ENCODE peak calls at places on chromosomes 7 and 10, in seven cellular contexts. K, R, J, T, G, C and O are unnamed samples.

GRCh38 chr7:127514499-127514898 is 70.9 kb downstream of the GCC1 start:
- DNase-seq in G (no peak), J (no peak), T (peak; percentile 42), K (no peak), R (no peak), C (peak; percentile 37), O (peak; percentile 39)

GRCh38 chr10:5659702-5660528 is 6.5 kb downstream of the ASB13 start:
- DNase-seq in K (no peak), G (peak; percentile 63), R (no peak), T (peak; percentile 63), J (no peak), C (peak; percentile 72), O (peak; percentile 79)

GRCh38 chr10:92826061-92826460 is 22.3 kb upstream of the EXOC6 start:
- DNase-seq in J (no peak), T (no peak), K (no peak), G (no peak), C (no peak), R (no peak), O (no peak)

GRCh38 chr7:75621124-75621523 is 117.6 kb downstream of the HIP1 start:
- DNase-seq in C (no peak), J (no peak), R (no peak), G (no peak), K (no peak), T (no peak), O (no peak)

GRCh38 chr7:103778929-103779328 is 210.5 kb downstream of the RELN start:
- DNase-seq in R (no peak), K (no peak), G (no peak), T (peak; percentile 12), J (no peak), C (no peak), O (no peak)

GRCh38 chr10:49115015-49115795 is at the start of gene VSTM4:
- DNase-seq in R (peak; percentile 40), T (peak; percentile 63), G (no peak), C (peak; percentile 45), J (peak; percentile 32), K (no peak), O (peak; percentile 59)

GRCh38 chr10:102599565-102600327 is 44.5 kb upstream of the TRIM8 start:
- DNase-seq in J (no peak), G (no peak), T (no peak), K (no peak), C (peak; percentile 65), R (no peak), O (no peak)

GRCh38 chr10:29731760-29732159 is 97.0 kb upstream of the SVIL start:
- DNase-seq in G (no peak), K (no peak), C (no peak), R (no peak), J (no peak), T (no peak), O (no peak)

GRCh38 chr7:97971120-97971989 is 18.6 kb downstream of the OCM2 start:
- DNase-seq in K (no peak), G (no peak), C (peak; percentile 40), R (no peak), T (peak; percentile 14), J (no peak), O (peak; percentile 13)

GRCh38 chr10:17981766-17982380 is 30.2 kb downstream of the SLC39A12 start:
- DNase-seq in K (no peak), T (peak; percentile 86), C (peak; percentile 84), G (no peak), J (no peak), R (no peak), O (peak; percentile 93)

GRCh38 chr7:33100770-33101169 is 8.4 kb downstream of the RP9 start:
- DNase-seq in R (no peak), T (no peak), J (no peak), K (no peak), G (no peak), C (no peak), O (no peak)

GRCh38 chr10:105509551-105509950 is 868.5 kb downstream of the SORCS3 start:
- DNase-seq in R (no peak), C (no peak), K (no peak), G (no peak), J (no peak), T (no peak), O (no peak)

GRCh38 chr10:31927597-31928530 is 767 bp downstream of the ARHGAP12 start:
- DNase-seq in T (peak; percentile 90), C (peak; percentile 78), K (no peak), J (peak; percentile 75), R (peak; percentile 47), G (peak; percentile 32), O (peak; percentile 44)

GRCh38 chr7:41437257-41438196 is 265.4 kb downstream of the INHBA start:
- DNase-seq in T (no peak), C (no peak), R (no peak), J (no peak), G (no peak), K (no peak), O (no peak)

GRCh38 chr10:127441350-127442219 is 107.5 kb upstream of the NPS start:
- DNase-seq in J (peak; percentile 83), C (no peak), T (peak; percentile 55), K (peak; percentile 5), G (no peak), R (no peak), O (no peak)

GRCh38 chr10:100895346-100895745 is 17.4 kb upstream of the SLF2 start:
- DNase-seq in J (no peak), G (no peak), T (no peak), C (no peak), K (no peak), R (no peak), O (no peak)

GRCh38 chr7:45404622-45405021 is 169.5 kb upstream of the ADCY1 start:
- DNase-seq in T (no peak), R (no peak), J (no peak), K (no peak), G (no peak), C (no peak), O (no peak)

GRCh38 chr7:141466151-141466904 is 84.9 kb upstream of the AGK start:
- DNase-seq in G (no peak), K (no peak), R (no peak), T (no peak), C (no peak), J (no peak), O (no peak)

GRCh38 chr10:23065549-23065948 is 29.8 kb upstream of the MSRB2 start:
- DNase-seq in J (no peak), G (peak; percentile 21), R (no peak), K (no peak), C (no peak), T (no peak), O (peak; percentile 59)

GRCh38 chr10:130763071-130763470 is 548.5 kb downstream of the TCERG1L start:
- DNase-seq in C (no peak), R (no peak), T (no peak), K (no peak), G (no peak), J (no peak), O (no peak)

GRCh38 chr7:151245360-151246160 is 2.9 kb downstream of the SMARCD3 start:
- DNase-seq in T (peak; percentile 49), G (no peak), R (peak; percentile 36), K (no peak), J (peak; percentile 64), C (peak; percentile 43), O (no peak)

GRCh38 chr10:72692057-72692891 is at the start of gene MCU:
- DNase-seq in G (peak; percentile 93), R (peak; percentile 89), C (peak; percentile 62), K (peak; percentile 79), T (peak; percentile 68), J (peak; percentile 41), O (peak; percentile 37)

GRCh38 chr10:46543379-46544014 is 13.0 kb downstream of the GPRIN2 start:
- DNase-seq in K (no peak), C (no peak), J (no peak), T (no peak), G (no peak), R (no peak), O (no peak)
- H3K18ac ChIP-seq in K (no peak overlapping the region), C (no peak overlapping the region), J (no peak overlapping the region), T (no peak overlapping the region), G (no peak overlapping the region), R (peak overlapping the region; percentile 13), O (no peak overlapping the region)

DNA sequence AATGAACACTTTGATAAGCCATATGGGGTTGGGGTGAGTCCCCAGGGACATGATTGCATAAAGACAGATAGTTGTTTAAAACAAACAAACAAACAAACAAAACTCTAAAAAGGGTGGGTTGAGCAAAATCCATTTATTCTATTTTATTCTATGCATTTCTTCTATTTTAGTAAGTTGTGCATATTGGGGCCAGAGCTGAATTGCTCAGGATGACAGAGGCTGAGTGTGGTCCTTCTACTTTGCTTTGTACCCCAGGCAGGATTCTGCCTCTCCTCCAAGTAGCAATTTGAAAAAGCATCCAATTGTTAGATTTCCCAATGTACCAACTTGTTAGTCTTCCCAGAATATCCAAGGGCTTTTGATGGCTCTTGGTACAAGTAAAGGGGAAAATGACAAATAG is 29.2 kb upstream of the XPNPEP1 start:
- DNase-seq in G (no peak), R (no peak), T (no peak), J (no peak), C (no peak), K (no peak), O (no peak)
- H3K18ac ChIP-seq in G (no peak overlapping the region), R (no peak overlapping the region), T (no peak overlapping the region), J (no peak overlapping the region), C (no peak overlapping the region), K (no peak overlapping the region), O (no peak overlapping the region)

DNA sequence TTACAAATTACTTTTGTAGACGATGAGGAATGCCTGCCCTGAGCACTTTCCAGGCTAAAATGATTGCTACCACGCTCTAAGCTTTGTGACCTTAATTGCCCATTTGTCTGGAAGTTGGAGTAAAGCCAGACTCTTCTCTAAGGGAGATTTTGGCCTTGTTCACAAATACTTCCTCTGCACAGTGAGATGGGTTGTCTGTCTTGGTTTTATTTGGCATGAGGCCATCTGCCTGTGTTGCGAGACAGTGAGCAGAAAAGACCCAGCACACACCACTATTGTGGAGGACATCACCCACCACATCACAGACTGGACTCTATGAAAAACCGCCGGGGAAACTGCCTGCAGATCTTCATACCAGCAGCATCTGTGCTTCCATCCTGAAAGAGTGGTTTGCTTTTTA is 138.4 kb downstream of the BICC1 start:
- DNase-seq in G (no peak), T (no peak), K (no peak), J (no peak), C (peak; percentile 39), R (no peak), O (peak; percentile 34)
- H3K18ac ChIP-seq in G (no peak overlapping the region), T (no peak overlapping the region), K (no peak overlapping the region), J (no peak overlapping the region), C (no peak overlapping the region), R (no peak overlapping the region), O (peak overlapping the region; percentile 77)

GRCh38 chr7:92856436-92856835 is 20.1 kb upstream of the CDK6 start:
- DNase-seq in R (no peak), C (no peak), J (no peak), K (no peak), G (no peak), T (no peak), O (no peak)
- H3K18ac ChIP-seq in R (no peak overlapping the region), C (no peak overlapping the region), J (no peak overlapping the region), K (no peak overlapping the region), G (no peak overlapping the region), T (no peak overlapping the region), O (no peak overlapping the region)